ENCODE peak calls at places on chromosomes 3 and 15, in eight cellular contexts. P is AG04450; S is endothelial cell of umbilical vein; F is astrocyte of the cerebellum; T is endothelial cell; R is CD4-positive, alpha-beta T cell; C is GM20000; Y is progenitor cell of endocrine pancreas. G is an unnamed sample.

GRCh38 chr3:195159819-195160175 is 111.2 kb downstream of the XXYLT1 start:
- DNase-seq in P (no peak), S (no peak), T (no peak), Y (no peak), F (no peak), C (no peak), R (no peak), G (no peak)

GRCh38 chr15:68672781-68673205 is 94.0 kb downstream of the CORO2B start:
- DNase-seq in T (no peak), S (no peak), C (no peak), P (no peak), Y (no peak), R (no peak), F (no peak), G (no peak)

GRCh38 chr3:60386311-60386710 is 864.9 kb downstream of the FHIT start:
- DNase-seq in S (no peak), C (no peak), T (no peak), R (no peak), Y (no peak), P (no peak), F (no peak), G (no peak)

GRCh38 chr3:132953683-132954082 is 84.5 kb upstream of the TMEM108 start:
- DNase-seq in C (no peak), T (no peak), Y (no peak), P (no peak), S (no peak), F (no peak), R (no peak), G (no peak)

GRCh38 chr15:41813426-41813825 is 14.5 kb upstream of the JMJD7 start:
- DNase-seq in S (no peak), F (no peak), T (no peak), Y (no peak), P (no peak), C (no peak), R (no peak), G (no peak)

GRCh38 chr3:172840463-172840862 is 89.9 kb downstream of the ECT2 start:
- DNase-seq in Y (no peak), R (no peak), P (no peak), C (no peak), T (no peak), F (no peak), S (no peak), G (no peak)

GRCh38 chr15:69855172-69855562 is 242.6 kb downstream of the TLE3 start:
- DNase-seq in T (no peak), R (no peak), Y (no peak), C (no peak), S (no peak), P (no peak), F (no peak), G (no peak)

GRCh38 chr3:138493804-138494606 is 59.6 kb downstream of the ESYT3 start:
- DNase-seq in T (no peak), C (no peak), S (peak), P (peak), Y (no peak), F (no peak), R (no peak), G (no peak)

GRCh38 chr15:36156855-36157521 is 422.4 kb upstream of the CDIN1 start:
- DNase-seq in Y (no peak), R (no peak), C (no peak), F (no peak), P (no peak), T (no peak), S (no peak), G (peak)

GRCh38 chr3:60017631-60018030 is 967.8 kb upstream of the CFAP20DC start:
- DNase-seq in Y (no peak), F (peak), R (peak), C (peak), T (no peak), P (no peak), S (no peak), G (no peak)

GRCh38 chr3:194989251-194989650 is 281.7 kb downstream of the XXYLT1 start:
- DNase-seq in R (no peak), P (no peak), F (no peak), T (no peak), S (no peak), C (no peak), Y (no peak), G (no peak)

GRCh38 chr15:47813985-47814384 is 96.7 kb downstream of the SEMA6D start:
- DNase-seq in P (no peak), C (peak), R (no peak), Y (no peak), T (no peak), F (no peak), S (no peak), G (no peak)

GRCh38 chr15:51244366-51244977 is 93.9 kb downstream of the CYP19A1 start:
- DNase-seq in F (no peak), S (no peak), P (no peak), Y (no peak), R (no peak), C (no peak), T (no peak), G (no peak)

GRCh38 chr3:119933197-119933596 is 151.3 kb downstream of the NR1I2 start:
- DNase-seq in F (no peak), S (no peak), Y (no peak), C (no peak), P (no peak), T (no peak), R (no peak), G (no peak)

GRCh38 chr15:69398541-69398940 is 15.6 kb upstream of the KIF23 start:
- DNase-seq in T (no peak), P (no peak), Y (no peak), R (no peak), C (no peak), F (no peak), S (no peak), G (no peak)

GRCh38 chr15:75454471-75455418 is 3.3 kb upstream of the SIN3A start:
- DNase-seq in P (no peak), F (no peak), T (peak), C (peak), S (peak), Y (peak), R (peak), G (peak)

GRCh38 chr15:83571820-83572707 is 81.9 kb upstream of the ADAMTSL3 start:
- DNase-seq in S (peak), P (no peak), T (no peak), C (peak), Y (no peak), F (peak), R (no peak), G (no peak)

GRCh38 chr15:101568304-101568703 is 78.8 kb upstream of the PCSK6 start:
- DNase-seq in F (no peak), C (no peak), Y (no peak), R (no peak), P (no peak), S (peak), T (no peak), G (no peak)

GRCh38 chr3:58776231-58776630 is 109.7 kb upstream of the FAM3D start:
- DNase-seq in R (no peak), C (no peak), F (no peak), S (no peak), P (no peak), Y (no peak), T (no peak), G (no peak)

GRCh38 chr15:86591994-86592746 is 512.5 kb downstream of the AGBL1 start:
- DNase-seq in R (no peak), T (no peak), F (no peak), P (no peak), S (no peak), Y (no peak), C (no peak), G (peak)

GRCh38 chr3:4983739-4984510 is 4.7 kb downstream of the BHLHE40 start:
- DNase-seq in T (no peak), R (peak), C (peak), S (peak), F (no peak), P (peak), Y (no peak), G (no peak)

GRCh38 chr3:100730524-100730923 is 21.2 kb downstream of the TFG start:
- DNase-seq in C (no peak), Y (no peak), F (no peak), S (peak), P (no peak), R (no peak), T (no peak), G (no peak)

GRCh38 chr15:43775411-43775965 is 1.3 kb downstream of the ELL3 start:
- DNase-seq in R (no peak), F (no peak), T (peak), Y (no peak), C (no peak), P (no peak), S (peak), G (peak)

GRCh38 chr3:138455801-138456716 is 21.6 kb downstream of the ESYT3 start:
- DNase-seq in S (no peak), T (no peak), F (no peak), P (no peak), R (no peak), Y (no peak), C (no peak), G (peak)

GRCh38 chr3:168514252-168514651 is 418.5 kb upstream of the GOLIM4 start:
- DNase-seq in S (no peak), P (no peak), F (no peak), C (no peak), T (no peak), Y (no peak), R (no peak), G (no peak)

GRCh38 chr15:45827275-45827674 is 192.4 kb downstream of the SQOR start:
- DNase-seq in C (no peak), F (no peak), T (no peak), R (no peak), P (no peak), Y (no peak), S (peak), G (no peak)

GRCh38 chr3:123658118-123658859 is 73.4 kb upstream of the HACD2 start:
- DNase-seq in T (no peak), P (no peak), C (no peak), S (peak), Y (no peak), R (no peak), F (peak), G (peak)

GRCh38 chr3:148718982-148719862 is 21.5 kb downstream of the AGTR1 start:
- DNase-seq in F (peak), T (no peak), C (no peak), Y (no peak), R (no peak), S (no peak), P (no peak), G (no peak)

GRCh38 chr3:66722675-66723074 is 221.9 kb upstream of the LRIG1 start:
- DNase-seq in Y (no peak), F (no peak), S (peak), T (no peak), P (peak), R (no peak), C (no peak), G (peak)

GRCh38 chr15:86229306-86229705 is 149.6 kb downstream of the AGBL1 start:
- DNase-seq in P (no peak), T (no peak), C (no peak), R (no peak), S (no peak), Y (no peak), F (no peak), G (no peak)

GRCh38 chr3:23172059-23172458 is 31.1 kb upstream of the UBE2E2 start:
- DNase-seq in P (no peak), T (no peak), C (no peak), S (no peak), F (no peak), Y (no peak), R (no peak), G (no peak)

GRCh38 chr3:188683032-188683491 is 488.7 kb upstream of the TPRG1 start:
- DNase-seq in C (no peak), S (no peak), T (no peak), P (peak), F (peak), Y (no peak), R (no peak), G (no peak)

GRCh38 chr15:73924258-73924921 is 1.9 kb upstream of the LOXL1 start:
- DNase-seq in T (no peak), C (no peak), R (no peak), S (peak), P (peak), Y (no peak), F (peak), G (no peak)

GRCh38 chr3:35946857-35947514 is 307.7 kb downstream of the ARPP21 start:
- DNase-seq in C (no peak), T (no peak), S (no peak), P (no peak), Y (no peak), R (no peak), F (no peak), G (no peak)

GRCh38 chr3:115071611-115072010 is 75.5 kb downstream of the ZBTB20 start:
- DNase-seq in F (no peak), R (no peak), T (no peak), Y (no peak), C (no peak), S (peak), P (peak), G (no peak)

GRCh38 chr15:55820043-55820442 is 77.1 kb upstream of the PRTG start:
- DNase-seq in Y (no peak), P (no peak), R (no peak), F (no peak), C (no peak), T (no peak), S (no peak), G (no peak)

GRCh38 chr15:55819397-55820034 is 76.6 kb upstream of the PRTG start:
- DNase-seq in P (no peak), S (no peak), R (no peak), Y (no peak), C (no peak), F (no peak), T (no peak), G (no peak)

GRCh38 chr15:55816017-55816416 is 73.1 kb upstream of the PRTG start:
- DNase-seq in R (no peak), C (no peak), Y (no peak), F (no peak), P (no peak), T (no peak), S (no peak), G (no peak)
- TF ChIP-seq CTCF in R (no peak), C (no peak), Y (no peak), F (no peak), P (no peak), T (no peak), S (no peak), G (no peak)

GRCh38 chr3:15426579-15427118 is 695 bp downstream of the METTL6 start:
- DNase-seq in R (no peak), C (no peak), F (no peak), P (no peak), Y (no peak), T (no peak), S (no peak), G (no peak)

GRCh38 chr3:15427981-15428380 is 583 bp downstream of the EAF1 start:
- DNase-seq in C (no peak), Y (no peak), R (no peak), T (no peak), P (no peak), S (no peak), F (no peak), G (no peak)

GRCh38 chr3:15428539-15428938 is 1.1 kb downstream of the EAF1 start:
- DNase-seq in C (no peak), P (no peak), F (no peak), Y (no peak), R (no peak), S (peak), T (no peak), G (no peak)

GRCh38 chr3:15429080-15429479 is 1.7 kb downstream of the EAF1 start:
- DNase-seq in P (no peak), Y (no peak), R (no peak), F (no peak), C (no peak), T (no peak), S (no peak), G (no peak)

GRCh38 chr3:15427182-15427880 is at the start of the genes EAF1 and METTL6:
- DNase-seq in C (peak), P (peak), F (peak), T (peak), R (peak), S (peak), Y (peak), G (peak)
- TF ChIP-seq CTCF in C (no peak), P (peak), F (peak), T (peak), R (peak), S (peak), Y (peak), G (no peak)

GRCh38 chr3:40237892-40238571 is 71.5 kb upstream of the EIF1B start:
- DNase-seq in P (no peak), T (peak), R (no peak), Y (no peak), F (no peak), S (no peak), C (no peak), G (peak)
- TF ChIP-seq CTCF in P (peak), T (peak), R (no peak), Y (peak), F (peak), S (no peak), C (no peak), G (peak)

DNA sequence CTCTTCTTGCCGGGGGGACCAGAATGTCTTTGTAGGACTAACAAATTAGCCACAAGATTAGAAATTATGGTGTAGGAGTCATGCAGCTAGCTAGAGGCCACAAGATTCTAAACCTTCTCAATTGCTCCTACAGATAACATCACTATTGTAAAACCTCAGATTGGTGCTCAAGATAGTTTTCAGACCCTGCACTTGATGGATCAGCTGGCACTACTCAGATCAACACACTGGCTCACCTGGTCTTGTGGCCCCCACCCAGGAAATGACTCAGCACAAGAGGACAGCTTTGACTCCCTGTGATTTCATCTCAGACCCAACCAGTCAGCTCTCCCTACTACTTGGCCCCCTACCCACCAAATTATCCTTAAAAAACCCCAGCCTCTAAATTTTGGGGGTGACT is 124.1 kb upstream of the RASGRP1 start:
- DNase-seq in T (no peak), S (no peak), R (peak), C (no peak), F (no peak), P (no peak), Y (no peak), G (no peak)
- TF ChIP-seq CTCF in T (no peak), S (no peak), R (no peak), C (no peak), F (no peak), P (no peak), Y (no peak), G (no peak)

G was measured in testis.